ENCODE peak calls at places on chromosomes 2 and 18, in six cellular contexts. I, C, N, E, H and B are unnamed samples.

GRCh38 chr2:203936949-203937348 is 386 bp downstream of the ICOS start:
- DNase-seq in N (no peak), H (no peak), E (no peak), C (no peak), I (no peak), B (no peak)

GRCh38 chr2:64325852-64326577 is 127.9 kb upstream of the LGALSL start:
- DNase-seq in C (no peak), E (no peak), I (peak), H (no peak), N (no peak), B (no peak)

GRCh38 chr2:232133078-232133477 is 171.6 kb downstream of the DIS3L2 start:
- DNase-seq in C (no peak), N (no peak), H (no peak), I (no peak), E (peak), B (no peak)

GRCh38 chr18:3180325-3180724 is 39.4 kb downstream of the MYOM1 start:
- DNase-seq in C (no peak), N (no peak), I (no peak), E (no peak), H (no peak), B (no peak)

GRCh38 chr2:203596183-203596582 is 61.1 kb upstream of the RAPH1 start:
- DNase-seq in E (peak), N (no peak), I (no peak), H (no peak), C (no peak), B (no peak)

GRCh38 chr18:70418551-70419311 is 129.9 kb downstream of the SOCS6 start:
- DNase-seq in C (no peak), N (no peak), H (no peak), E (no peak), I (no peak), B (no peak)

GRCh38 chr18:57627488-57627887 is 5.9 kb upstream of the NARS1 start:
- DNase-seq in E (peak), N (peak), C (no peak), H (no peak), I (no peak), B (no peak)

GRCh38 chr2:163733301-163733938 is 2.4 kb downstream of the FIGN start:
- DNase-seq in C (no peak), I (no peak), N (peak), H (no peak), E (no peak), B (no peak)

GRCh38 chr2:10935953-10936942 is 24.5 kb downstream of the KCNF1 start:
- DNase-seq in I (no peak), C (peak), E (peak), N (peak), H (no peak), B (no peak)

GRCh38 chr2:230347659-230348305 is 20.8 kb downstream of the SP140L start:
- DNase-seq in E (peak), N (peak), I (no peak), H (no peak), C (no peak), B (no peak)

GRCh38 chr2:74835831-74836674 is 2.1 kb downstream of the HK2 start:
- DNase-seq in E (peak), H (peak), C (peak), N (peak), I (no peak), B (no peak)

GRCh38 chr2:109647636-109648035 is 33.5 kb downstream of the SOWAHC start:
- DNase-seq in H (no peak), I (no peak), C (no peak), E (no peak), N (no peak), B (no peak)

GRCh38 chr2:147630585-147630984 is 214.2 kb upstream of the ACVR2A start:
- DNase-seq in H (no peak), I (no peak), C (no peak), N (no peak), E (no peak), B (no peak)

GRCh38 chr2:157628282-157628531 is 457 bp downstream of the ACVR1C start:
- DNase-seq in N (no peak), C (no peak), H (no peak), E (no peak), I (peak), B (no peak)

GRCh38 chr18:3450358-3451107 is 561 bp downstream of the TGIF1 start:
- DNase-seq in H (peak), C (no peak), E (peak), N (peak), I (peak), B (peak)

GRCh38 chr2:60335533-60336237 is 217.8 kb downstream of the BCL11A start:
- DNase-seq in I (no peak), N (no peak), C (no peak), H (no peak), E (no peak), B (no peak)

GRCh38 chr2:62036761-62037250 is 131.3 kb downstream of the COMMD1 start:
- DNase-seq in E (no peak), I (no peak), C (no peak), H (no peak), N (no peak), B (no peak)

GRCh38 chr18:79402977-79403722 is 7.4 kb downstream of the NFATC1 start:
- DNase-seq in C (no peak), E (peak), H (peak), N (peak), I (peak), B (no peak)

GRCh38 chr2:24181849-24182248 is 7.0 kb downstream of the FAM228A start:
- DNase-seq in I (no peak), E (no peak), N (no peak), H (no peak), C (no peak), B (no peak)

GRCh38 chr2:36338827-36339145 is 16.8 kb upstream of the CRIM1 start:
- DNase-seq in H (no peak), C (no peak), I (no peak), E (no peak), N (peak), B (no peak)

GRCh38 chr2:184030245-184030644 is 568.1 kb upstream of the ZNF804A start:
- DNase-seq in H (no peak), I (no peak), N (no peak), C (no peak), E (no peak), B (no peak)

GRCh38 chr18:59996370-59996966 is 96.7 kb downstream of the PMAIP1 start:
- DNase-seq in H (peak), I (no peak), E (peak), C (no peak), N (peak), B (no peak)